ENCODE peak calls at places on chromosomes 11 and 22, in ten cellular contexts. One of them, this sample, is unnamed.

GRCh38 chr11:96228911-96229310 is 114.1 kb downstream of the MAML2 start:
- DNase-seq in RPMI8226: no peak
- DNase-seq in CD4-positive, alpha-beta T cell: no peak
- DNase-seq in adrenal gland: no peak
- DNase-seq in endothelial cell: no peak
- DNase-seq in astrocyte of the spinal cord: no peak
- DNase-seq in AG10803: peak
- DNase-seq in A673: no peak
- DNase-seq in NCI-H1105: no peak
- DNase-seq in body of pancreas: no peak
- DNase-seq in this sample: no peak

GRCh38 chr11:116697639-116698038 is 75.1 kb downstream of the BUD13 start:
- DNase-seq in adrenal gland: no peak
- DNase-seq in endothelial cell: peak
- DNase-seq in astrocyte of the spinal cord: no peak
- DNase-seq in CD4-positive, alpha-beta T cell: no peak
- DNase-seq in NCI-H1105: no peak
- DNase-seq in AG10803: no peak
- DNase-seq in A673: no peak
- DNase-seq in RPMI8226: no peak
- DNase-seq in body of pancreas: no peak
- DNase-seq in this sample: no peak

GRCh38 chr22:24772493-24773220 is 1.9 kb downstream of the PIWIL3 start:
- DNase-seq in CD4-positive, alpha-beta T cell: no peak
- DNase-seq in adrenal gland: peak
- DNase-seq in endothelial cell: peak
- DNase-seq in A673: peak
- DNase-seq in RPMI8226: no peak
- DNase-seq in NCI-H1105: peak
- DNase-seq in body of pancreas: no peak
- DNase-seq in AG10803: peak
- DNase-seq in astrocyte of the spinal cord: peak
- DNase-seq in this sample: no peak

GRCh38 chr22:28009272-28009827 is 90.3 kb upstream of the PITPNB start:
- DNase-seq in adrenal gland: peak
- DNase-seq in NCI-H1105: peak
- DNase-seq in endothelial cell: peak
- DNase-seq in RPMI8226: peak
- DNase-seq in CD4-positive, alpha-beta T cell: peak
- DNase-seq in body of pancreas: peak
- DNase-seq in AG10803: peak
- DNase-seq in astrocyte of the spinal cord: peak
- DNase-seq in A673: peak
- DNase-seq in this sample: peak

GRCh38 chr11:86172894-86173293 is 71.7 kb upstream of the EED start:
- DNase-seq in CD4-positive, alpha-beta T cell: no peak
- DNase-seq in body of pancreas: no peak
- DNase-seq in adrenal gland: no peak
- DNase-seq in endothelial cell: no peak
- DNase-seq in AG10803: peak
- DNase-seq in NCI-H1105: no peak
- DNase-seq in A673: no peak
- DNase-seq in astrocyte of the spinal cord: peak
- DNase-seq in RPMI8226: no peak
- DNase-seq in this sample: no peak

GRCh38 chr11:42066113-42066512 is 606.7 kb upstream of the LRRC4C start:
- DNase-seq in CD4-positive, alpha-beta T cell: no peak
- DNase-seq in A673: no peak
- DNase-seq in AG10803: no peak
- DNase-seq in endothelial cell: no peak
- DNase-seq in adrenal gland: no peak
- DNase-seq in RPMI8226: peak
- DNase-seq in astrocyte of the spinal cord: no peak
- DNase-seq in NCI-H1105: no peak
- DNase-seq in body of pancreas: no peak
- DNase-seq in this sample: no peak

GRCh38 chr11:45042560-45042959 is 91.9 kb upstream of the TP53I11 start:
- DNase-seq in CD4-positive, alpha-beta T cell: no peak
- DNase-seq in body of pancreas: no peak
- DNase-seq in AG10803: peak
- DNase-seq in astrocyte of the spinal cord: no peak
- DNase-seq in NCI-H1105: no peak
- DNase-seq in endothelial cell: no peak
- DNase-seq in A673: no peak
- DNase-seq in adrenal gland: peak
- DNase-seq in RPMI8226: no peak
- DNase-seq in this sample: no peak

GRCh38 chr22:35070451-35071093 is 4.6 kb downstream of the ISX start:
- DNase-seq in astrocyte of the spinal cord: no peak
- DNase-seq in AG10803: no peak
- DNase-seq in A673: no peak
- DNase-seq in CD4-positive, alpha-beta T cell: no peak
- DNase-seq in RPMI8226: no peak
- DNase-seq in NCI-H1105: no peak
- DNase-seq in body of pancreas: no peak
- DNase-seq in adrenal gland: no peak
- DNase-seq in endothelial cell: no peak
- DNase-seq in this sample: no peak

GRCh38 chr11:119590651-119591308 is 138.2 kb downstream of the NECTIN1 start:
- DNase-seq in astrocyte of the spinal cord: peak
- DNase-seq in AG10803: no peak
- DNase-seq in NCI-H1105: no peak
- DNase-seq in RPMI8226: no peak
- DNase-seq in A673: peak
- DNase-seq in body of pancreas: no peak
- DNase-seq in CD4-positive, alpha-beta T cell: no peak
- DNase-seq in adrenal gland: no peak
- DNase-seq in endothelial cell: no peak
- DNase-seq in this sample: no peak

GRCh38 chr22:42500164-42500835 is 19.3 kb downstream of the RRP7A start:
- DNase-seq in endothelial cell: peak
- DNase-seq in body of pancreas: peak
- DNase-seq in CD4-positive, alpha-beta T cell: peak
- DNase-seq in NCI-H1105: no peak
- DNase-seq in astrocyte of the spinal cord: peak
- DNase-seq in AG10803: peak
- DNase-seq in adrenal gland: peak
- DNase-seq in A673: peak
- DNase-seq in RPMI8226: peak
- DNase-seq in this sample: peak

GRCh38 chr11:128503231-128503991 is 83.9 kb downstream of the ETS1 start:
- DNase-seq in adrenal gland: no peak
- DNase-seq in astrocyte of the spinal cord: peak
- DNase-seq in AG10803: peak
- DNase-seq in CD4-positive, alpha-beta T cell: no peak
- DNase-seq in RPMI8226: no peak
- DNase-seq in body of pancreas: no peak
- DNase-seq in endothelial cell: no peak
- DNase-seq in A673: peak
- DNase-seq in NCI-H1105: no peak
- DNase-seq in this sample: no peak

GRCh38 chr11:118715245-118715807 is 35.9 kb upstream of the TREH start:
- DNase-seq in A673: no peak
- DNase-seq in NCI-H1105: no peak
- DNase-seq in RPMI8226: no peak
- DNase-seq in endothelial cell: no peak
- DNase-seq in body of pancreas: no peak
- DNase-seq in adrenal gland: peak
- DNase-seq in CD4-positive, alpha-beta T cell: no peak
- DNase-seq in AG10803: peak
- DNase-seq in astrocyte of the spinal cord: no peak
- DNase-seq in this sample: no peak

GRCh38 chr11:125990244-125990643 is 44.4 kb downstream of the VSIG10L2 start:
- DNase-seq in AG10803: peak
- DNase-seq in adrenal gland: no peak
- DNase-seq in body of pancreas: no peak
- DNase-seq in RPMI8226: no peak
- DNase-seq in astrocyte of the spinal cord: peak
- DNase-seq in A673: peak
- DNase-seq in endothelial cell: no peak
- DNase-seq in NCI-H1105: no peak
- DNase-seq in CD4-positive, alpha-beta T cell: no peak
- DNase-seq in this sample: no peak

GRCh38 chr22:44335903-44336803 is 23.4 kb upstream of the SHISAL1 start:
- DNase-seq in adrenal gland: no peak
- DNase-seq in AG10803: no peak
- DNase-seq in A673: no peak
- DNase-seq in RPMI8226: peak
- DNase-seq in CD4-positive, alpha-beta T cell: no peak
- DNase-seq in endothelial cell: no peak
- DNase-seq in NCI-H1105: no peak
- DNase-seq in body of pancreas: no peak
- DNase-seq in astrocyte of the spinal cord: no peak
- DNase-seq in this sample: no peak

GRCh38 chr11:112113539-112114457 is 27.1 kb downstream of the SDHD start:
- DNase-seq in AG10803: peak
- DNase-seq in body of pancreas: no peak
- DNase-seq in CD4-positive, alpha-beta T cell: no peak
- DNase-seq in A673: peak
- DNase-seq in endothelial cell: no peak
- DNase-seq in astrocyte of the spinal cord: peak
- DNase-seq in RPMI8226: peak
- DNase-seq in NCI-H1105: peak
- DNase-seq in adrenal gland: no peak
- DNase-seq in this sample: no peak

This sample was measured in GM06990.